ENCODE peak calls at places on chromosomes 16 and 17, in seven cellular contexts. D is left lung, T is brain microvascular endothelial cell, E is dermis blood vessel endothelial cell, I is fibroblast of villous mesenchyme, N is IMR-90, V is small intestine. M is an unnamed sample.

GRCh38 chr17:74442670-74443515 is 11.0 kb downstream of the GPRC5C start:
- DNase-seq in N (no peak), E (peak; percentile 39), V (peak; percentile 96), T (no peak), D (peak; percentile 89), I (no peak), M (peak; percentile 51)

GRCh38 chr17:78132086-78132676 is 1.6 kb downstream of the TMC8 start:
- DNase-seq in D (peak; percentile 78), V (peak; percentile 58), I (no peak), T (no peak), E (no peak), N (no peak), M (peak; percentile 82)

GRCh38 chr17:74981979-74982662 is 5.3 kb upstream of the CDR2L start:
- DNase-seq in T (peak; percentile 43), I (peak; percentile 55), E (peak; percentile 60), D (peak; percentile 79), V (peak; percentile 74), N (peak; percentile 23), M (peak; percentile 79)

GRCh38 chr16:22751685-22752084 is 62.3 kb upstream of the HS3ST2 start:
- DNase-seq in T (no peak), N (no peak), V (no peak), I (no peak), E (no peak), D (no peak), M (no peak)

GRCh38 chr17:64084086-64084939 is 45.6 kb downstream of the ERN1 start:
- DNase-seq in T (no peak), D (peak; percentile 58), N (peak; percentile 43), I (peak; percentile 65), E (no peak), V (peak; percentile 96), M (no peak)

GRCh38 chr17:60423865-60424264 is 1.6 kb downstream of the CHCT1 start:
- DNase-seq in E (no peak), V (no peak), D (no peak), N (no peak), I (no peak), T (no peak), M (no peak)

GRCh38 chr17:81491193-81491592 is 21.4 kb downstream of the ACTG1 start:
- DNase-seq in V (peak; percentile 52), I (no peak), E (no peak), N (no peak), D (no peak), T (no peak), M (no peak)

GRCh38 chr17:64496786-64497564 is at the start of gene POLG2:
- DNase-seq in I (peak; percentile 93), N (peak; percentile 91), D (peak; percentile 94), E (peak; percentile 95), T (peak; percentile 87), V (peak; percentile 93), M (peak; percentile 96)

GRCh38 chr16:1514507-1514906 is 19.0 kb upstream of the TMEM204 start:
- DNase-seq in I (no peak), V (no peak), E (no peak), T (no peak), N (no peak), D (no peak), M (no peak)

GRCh38 chr17:11503292-11503691 is 95.0 kb upstream of the DNAH9 start:
- DNase-seq in V (no peak), E (no peak), D (no peak), N (no peak), I (no peak), T (no peak), M (no peak)

GRCh38 chr17:2392252-2393183 is 8.3 kb downstream of the MNT start:
- DNase-seq in E (peak; percentile 97), D (peak; percentile 95), V (peak; percentile 93), T (peak; percentile 90), N (peak; percentile 94), I (peak; percentile 96), M (peak; percentile 99)

GRCh38 chr17:11618861-11619566 is 20.7 kb downstream of the DNAH9 start:
- DNase-seq in I (no peak), D (no peak), T (no peak), E (peak; percentile 30), N (no peak), V (peak; percentile 92), M (no peak)

GRCh38 chr17:37844977-37845293 is 79.3 kb upstream of the TBC1D3K start:
- DNase-seq in D (no peak), E (no peak), T (no peak), I (no peak), V (no peak), N (no peak), M (no peak)

GRCh38 chr17:40530988-40531971 is 29.9 kb upstream of the TNS4 start:
- DNase-seq in T (no peak), N (no peak), I (no peak), D (peak; percentile 28), E (no peak), V (no peak), M (peak; percentile 89)

GRCh38 chr16:88302666-88303065 is 80.1 kb upstream of the ZNF469 start:
- DNase-seq in T (no peak), I (no peak), V (no peak), E (no peak), N (no peak), D (no peak), M (no peak)

GRCh38 chr17:27489045-27489715 is 32.9 kb downstream of the KSR1 start:
- DNase-seq in D (peak; percentile 80), N (peak; percentile 59), I (peak; percentile 87), E (no peak), V (peak; percentile 38), T (no peak), M (no peak)

GRCh38 chr17:6580628-6581027 is 24.3 kb upstream of the PITPNM3 start:
- DNase-seq in T (no peak), I (no peak), D (no peak), V (no peak), N (no peak), E (no peak), M (no peak)